ENCODE peak calls at places on chromosome 18, in seven cellular contexts. R is bronchial epithelial cell; T is NCI-H1436; C is NCI-H2029; J is hypothalamus; L is CD4-positive, alpha-beta memory T cell; D is amniotic stem cell. U is an unnamed sample.

GRCh38 chr18:47283476-47283875 is 32.0 kb upstream of the SKOR2 start:
- DNase-seq in R (peak; percentile 22), T (no peak), C (no peak), J (no peak), L (no peak), D (no peak), U (no peak)

GRCh38 chr18:39571511-39571910 is 2005.9 kb upstream of the CELF4 start:
- DNase-seq in R (peak; percentile 20), T (no peak), C (no peak), J (no peak), L (no peak), D (no peak), U (no peak)

GRCh38 chr18:3420919-3421279 is 29.1 kb upstream of the TGIF1 start:
- DNase-seq in R (no peak), T (no peak), C (no peak), J (no peak), L (no peak), D (no peak), U (no peak)

GRCh38 chr18:79522451-79523220 is 126.9 kb downstream of the NFATC1 start:
- DNase-seq in R (no peak), T (no peak), C (no peak), J (no peak), L (peak; percentile 82), D (no peak), U (no peak)

GRCh38 chr18:9708057-9708881 is at the start of gene RAB31:
- DNase-seq in R (no peak), T (no peak), C (no peak), J (peak; percentile 71), L (no peak), D (peak; percentile 36), U (peak; percentile 49)

GRCh38 chr18:64134044-64134757 is 14.7 kb downstream of the LINC00305 start:
- DNase-seq in R (peak; percentile 6), T (no peak), C (no peak), J (no peak), L (no peak), D (no peak), U (no peak)

GRCh38 chr18:62389761-62390481 is 64.8 kb downstream of the TNFRSF11A start:
- DNase-seq in R (peak; percentile 7), T (no peak), C (no peak), J (no peak), L (no peak), D (no peak), U (no peak)

GRCh38 chr18:9516437-9517064 is 41.2 kb downstream of the RALBP1 start:
- DNase-seq in R (peak; percentile 59), T (peak; percentile 60), C (peak; percentile 34), J (no peak), L (no peak), D (no peak), U (peak; percentile 37)

GRCh38 chr18:56992777-56993176 is 154.1 kb upstream of the BOD1L2 start:
- DNase-seq in R (peak; percentile 45), T (peak; percentile 28), C (no peak), J (no peak), L (no peak), D (no peak), U (no peak)

GRCh38 chr18:6044773-6045172 is 149.5 kb upstream of the TMEM200C start:
- DNase-seq in R (no peak), T (no peak), C (no peak), J (no peak), L (no peak), D (no peak), U (no peak)

GRCh38 chr18:49858309-49859005 is 45.1 kb upstream of the ACAA2 start:
- DNase-seq in R (peak; percentile 65), T (peak; percentile 62), C (peak; percentile 55), J (peak; percentile 65), L (no peak), D (peak; percentile 26), U (peak; percentile 7)

GRCh38 chr18:21599585-21600525 is 649 bp downstream of the ESCO1 start:
- DNase-seq in R (no peak), T (peak; percentile 44), C (peak; percentile 48), J (peak; percentile 48), L (no peak), D (no peak), U (peak; percentile 27)

GRCh38 chr18:53937037-53937436 is 287.4 kb downstream of the MBD2 start:
- DNase-seq in R (no peak), T (no peak), C (no peak), J (no peak), L (no peak), D (no peak), U (no peak)